ENCODE peak calls at places on chromosomes 13 and 19, in four cellular contexts. F is WTC11, G is K562, X is HepG2. P is an unnamed sample.

GRCh38 chr19:32351807-32352630 is 6.6 kb downstream of the ZNF507 start:
- DNase-seq in X (no peak), G (no peak), F (no peak), P (no peak)

GRCh38 chr19:4051175-4052101 is 15.3 kb downstream of the ZBTB7A start:
- DNase-seq in G (no peak), F (no peak), X (peak), P (no peak)

GRCh38 chr19:47613165-47614146 is 4.5 kb downstream of the BICRA start:
- DNase-seq in G (no peak), X (no peak), F (peak), P (no peak)

GRCh38 chr19:30444686-30445232 is 72.6 kb downstream of the ZNF536 start:
- DNase-seq in F (no peak), X (no peak), G (no peak), P (no peak)

GRCh38 chr13:98549006-98549727 is 27.7 kb downstream of the STK24 start:
- DNase-seq in F (no peak), G (no peak), X (peak), P (no peak)

GRCh38 chr19:10037367-10037766 is 24.1 kb downstream of the RDH8 start:
- DNase-seq in F (no peak), X (no peak), G (no peak), P (no peak)

GRCh38 chr13:45133396-45134118 is 13.2 kb downstream of the GTF2F2 start:
- DNase-seq in X (no peak), G (no peak), F (no peak), P (no peak)

GRCh38 chr19:28665748-28666147 is 547.2 kb downstream of the UQCRFS1 start:
- DNase-seq in X (no peak), G (no peak), F (no peak), P (no peak)

GRCh38 chr13:85286081-85286480 is 513.1 kb downstream of the SLITRK6 start:
- DNase-seq in X (no peak), F (no peak), G (no peak), P (no peak)

GRCh38 chr13:96091164-96091931 is 1.4 kb downstream of the HS6ST3 start:
- DNase-seq in X (no peak), G (no peak), F (peak), P (peak)

GRCh38 chr13:30423891-30424290 is 1.6 kb downstream of the UBE2L5 start:
- DNase-seq in X (no peak), F (no peak), G (no peak), P (no peak)

GRCh38 chr19:40461669-40462221 is 3.8 kb downstream of the BLVRB start:
- DNase-seq in G (no peak), X (peak), F (no peak), P (no peak)

GRCh38 chr19:39937094-39937493 is 2.7 kb upstream of the FCGBP start:
- DNase-seq in X (no peak), G (no peak), F (no peak), P (no peak)

GRCh38 chr19:2167896-2168618 is 4.3 kb downstream of the DOT1L start:
- DNase-seq in G (no peak), X (peak), F (no peak), P (no peak)

GRCh38 chr19:47765522-47766358 is 12.8 kb upstream of the SELENOW start:
- DNase-seq in G (peak), X (peak), F (peak), P (peak)

GRCh38 chr13:113297370-113297871 is 382 bp downstream of the LAMP1 start:
- DNase-seq in F (no peak), G (peak), X (no peak), P (peak)

GRCh38 chr19:51771369-51771768 is 10.4 kb downstream of the FPR2 start:
- DNase-seq in X (no peak), G (no peak), F (no peak), P (no peak)

GRCh38 chr13:80469841-80470378 is 129.0 kb upstream of the SPRY2 start:
- DNase-seq in X (no peak), G (no peak), F (no peak), P (no peak)

GRCh38 chr19:41226053-41226873 is 7.2 kb downstream of the AXL start:
- DNase-seq in G (peak), X (peak), F (peak), P (peak)

GRCh38 chr19:1618157-1619093 is 13.2 kb upstream of the UQCR11 start:
- DNase-seq in X (peak), G (peak), F (peak), P (peak)

GRCh38 chr13:82627183-82627582 is 1255.1 kb downstream of the SLITRK1 start:
- DNase-seq in X (no peak), F (no peak), G (no peak), P (peak)

GRCh38 chr13:32902898-32903297 is 113.3 kb upstream of the KL start:
- DNase-seq in X (no peak), F (peak), G (no peak), P (no peak)

GRCh38 chr13:30276178-30276577 is 31.2 kb downstream of the KATNAL1 start:
- DNase-seq in G (no peak), F (no peak), X (no peak), P (no peak)

GRCh38 chr13:41502021-41502420 is 44.7 kb downstream of the RGCC start:
- DNase-seq in X (no peak), G (no peak), F (no peak), P (no peak)

GRCh38 chr19:5067666-5068065 is 98.8 kb downstream of the KDM4B start:
- DNase-seq in G (no peak), F (no peak), X (no peak), P (no peak)

GRCh38 chr19:18644144-18645034 is 7.6 kb downstream of the KLHL26 start:
- DNase-seq in X (no peak), F (no peak), G (no peak), P (no peak)

GRCh38 chr19:10655457-10656312 is 1.5 kb downstream of the ILF3 start:
- DNase-seq in X (peak), F (no peak), G (no peak), P (no peak)

GRCh38 chr13:99973163-99973785 is 1.7 kb upstream of the ZIC5 start:
- DNase-seq in G (no peak), X (no peak), F (no peak), P (no peak)

GRCh38 chr13:84297246-84297645 is 415.0 kb upstream of the SLITRK1 start:
- DNase-seq in F (no peak), X (no peak), G (no peak), P (no peak)

DNA sequence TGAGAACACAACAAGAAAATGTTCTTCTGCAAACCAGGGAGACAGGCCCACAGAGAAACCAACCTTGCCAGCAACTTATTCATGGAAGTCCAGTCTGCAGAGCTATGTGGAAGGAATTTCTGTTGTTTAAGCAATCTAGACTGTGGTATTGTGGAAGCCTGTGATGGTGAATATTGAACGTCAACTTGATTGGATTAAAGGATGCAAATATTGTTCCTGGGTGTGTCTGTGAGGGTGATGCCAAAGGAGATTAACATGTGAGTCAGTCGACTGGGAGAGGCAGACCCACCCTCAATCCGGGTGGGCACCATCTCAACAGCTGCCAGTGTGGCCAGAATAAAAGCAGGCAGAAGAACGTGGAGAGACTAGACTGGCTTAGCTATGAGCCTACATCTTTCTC is 606.0 kb downstream of the EFNB2 start:
- DNase-seq in X (no peak), F (no peak), G (no peak), P (no peak)
- TF ChIP-seq ELF4 in X (no peak), F (no peak), G (no peak), P (no peak)

DNA sequence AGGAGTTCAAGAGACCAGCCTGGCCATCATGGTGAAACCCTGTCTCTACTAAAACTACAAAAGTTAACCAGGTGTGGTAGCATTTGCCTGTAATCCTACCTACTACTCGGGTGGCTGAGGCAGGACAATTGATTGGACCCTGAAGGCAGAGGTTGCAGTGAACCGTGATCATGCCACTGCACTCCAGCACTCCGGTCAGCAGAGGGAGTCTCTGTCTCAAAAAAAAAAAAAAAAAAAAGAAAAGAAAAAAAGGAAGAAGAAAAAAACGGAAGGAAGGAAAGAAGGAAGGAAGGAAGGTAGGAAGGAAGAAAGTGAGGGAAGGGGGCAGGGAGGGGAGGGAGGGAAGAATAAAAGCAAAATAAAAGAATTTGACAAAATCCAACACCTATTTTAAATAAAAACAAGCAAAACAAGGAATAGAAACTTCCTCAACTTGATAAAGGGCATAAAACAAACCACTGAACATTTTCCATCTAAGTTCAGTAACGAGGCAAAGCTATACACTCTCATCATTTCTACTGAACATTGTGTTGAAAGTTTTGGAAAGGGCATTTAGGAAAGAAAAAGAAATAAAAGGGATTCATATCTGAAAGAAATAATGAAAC is 411.6 kb upstream of the SLITRK5 start:
- DNase-seq in X (peak), F (peak), G (no peak), P (peak)
- TF ChIP-seq ELF4 in X (no peak), F (no peak), G (no peak), P (no peak)

DNA sequence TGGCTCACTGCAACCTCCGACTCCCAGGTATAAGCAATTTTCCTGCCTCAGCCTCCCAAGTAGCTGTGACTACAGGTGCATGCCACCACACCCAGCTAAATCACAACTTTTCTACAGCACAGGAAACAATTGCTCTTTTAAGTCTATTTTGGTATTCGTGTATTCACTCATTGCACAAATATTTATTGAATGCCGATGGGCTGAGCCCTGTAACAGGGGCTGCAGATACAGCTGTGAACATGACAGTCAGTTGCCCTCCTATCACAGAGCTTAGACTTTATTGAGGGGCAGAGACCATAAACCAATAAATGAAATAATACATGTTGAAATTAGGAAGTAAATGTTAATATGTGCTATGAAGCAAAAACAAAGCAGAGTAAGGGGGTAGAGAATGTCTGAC is 141.1 kb downstream of the MIPEP start:
- DNase-seq in X (no peak), G (no peak), F (no peak), P (no peak)
- TF ChIP-seq ELF4 in X (no peak), G (no peak), F (no peak), P (no peak)

GRCh38 chr13:73658639-73659038 is 475.6 kb downstream of the KLF12 start:
- DNase-seq in F (no peak), G (no peak), X (no peak), P (no peak)
- TF ChIP-seq ELF4 in F (no peak), G (no peak), X (no peak), P (no peak)

GRCh38 chr13:49630580-49630979 is 2.3 kb downstream of the ARL11 start:
- DNase-seq in X (no peak), F (no peak), G (no peak), P (no peak)
- TF ChIP-seq ELF4 in X (no peak), F (no peak), G (no peak), P (no peak)

DNA sequence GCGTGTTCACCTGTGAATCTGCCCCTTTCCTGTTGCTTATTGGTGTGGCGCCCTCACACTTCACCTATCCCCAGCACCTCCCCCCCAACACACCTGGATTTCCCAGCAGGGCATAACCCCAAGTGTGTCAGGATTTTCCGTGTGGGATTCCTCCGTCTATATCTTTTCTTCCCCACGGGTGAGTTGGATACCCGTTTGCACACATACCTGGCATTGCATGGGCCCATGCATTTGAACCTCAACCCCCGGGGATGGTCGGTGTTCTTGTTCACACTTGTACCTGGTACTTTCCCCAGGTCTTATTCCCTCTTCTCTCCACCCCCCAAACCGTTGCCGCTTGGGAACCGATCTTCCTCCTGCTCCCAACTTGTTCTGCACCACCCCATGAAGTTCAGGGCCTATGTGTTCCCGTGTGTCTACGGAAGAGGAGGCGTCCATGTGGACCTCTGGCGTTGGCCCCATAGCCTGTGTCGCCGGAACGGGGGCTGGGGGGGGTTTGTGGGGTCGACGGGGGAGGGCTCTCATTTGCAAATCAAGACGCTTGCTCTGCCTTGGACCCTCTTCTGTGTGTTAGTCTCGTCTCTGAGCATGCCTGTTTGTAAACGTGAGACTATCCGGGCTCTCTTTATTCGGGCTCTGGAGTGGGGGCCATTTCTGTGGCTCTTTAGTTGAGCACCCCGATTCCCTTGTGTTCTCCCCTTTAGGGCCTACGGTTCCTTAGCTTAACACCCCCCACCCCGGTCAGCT is 1.7 kb downstream of the PRR12 start:
- DNase-seq in G (no peak), X (no peak), F (peak), P (no peak)
- TF ChIP-seq ELF4 in G (no peak), X (no peak), F (no peak), P (no peak)